ENCODE peak calls at places on chromosomes 2 and 18, in eight cellular contexts. One of them, this sample, is unnamed.

GRCh38 chr2:84931384-84931821 is 25.9 kb downstream of the TMSB10 start:
- DNase-seq in CD8-positive, alpha-beta memory T cell: no peak
- DNase-seq in aorta: no peak
- DNase-seq in A549: no peak
- DNase-seq in stimulated activated naive CD4-positive, alpha-beta T cell: no peak
- DNase-seq in RCC 7860: no peak
- DNase-seq in left colon: no peak
- DNase-seq in NCI-H2171 treated with DMSO at 0.1 percent for 48 hours: no peak
- DNase-seq in this sample: no peak

GRCh38 chr18:10284571-10285282 is 169.7 kb upstream of the APCDD1 start:
- DNase-seq in CD8-positive, alpha-beta memory T cell: no peak
- DNase-seq in aorta: no peak
- DNase-seq in A549: no peak
- DNase-seq in stimulated activated naive CD4-positive, alpha-beta T cell: no peak
- DNase-seq in RCC 7860: no peak
- DNase-seq in left colon: no peak
- DNase-seq in NCI-H2171 treated with DMSO at 0.1 percent for 48 hours: no peak
- DNase-seq in this sample: no peak

GRCh38 chr2:8365331-8365910 is 316.4 kb upstream of the ID2 start:
- DNase-seq in CD8-positive, alpha-beta memory T cell: no peak
- DNase-seq in aorta: no peak
- DNase-seq in A549: no peak
- DNase-seq in stimulated activated naive CD4-positive, alpha-beta T cell: no peak
- DNase-seq in RCC 7860: no peak
- DNase-seq in left colon: no peak
- DNase-seq in NCI-H2171 treated with DMSO at 0.1 percent for 48 hours: no peak
- DNase-seq in this sample: no peak

GRCh38 chr2:118010470-118010869 is 3.4 kb downstream of the CCDC93 start:
- DNase-seq in CD8-positive, alpha-beta memory T cell: no peak
- DNase-seq in aorta: no peak
- DNase-seq in A549: no peak
- DNase-seq in stimulated activated naive CD4-positive, alpha-beta T cell: no peak
- DNase-seq in RCC 7860: no peak
- DNase-seq in left colon: no peak
- DNase-seq in NCI-H2171 treated with DMSO at 0.1 percent for 48 hours: no peak
- DNase-seq in this sample: no peak

GRCh38 chr18:8908792-8909510 is 193.5 kb upstream of the NDUFV2 start:
- DNase-seq in CD8-positive, alpha-beta memory T cell: no peak
- DNase-seq in aorta: no peak
- DNase-seq in A549: no peak
- DNase-seq in stimulated activated naive CD4-positive, alpha-beta T cell: no peak
- DNase-seq in RCC 7860: no peak
- DNase-seq in left colon: no peak
- DNase-seq in NCI-H2171 treated with DMSO at 0.1 percent for 48 hours: no peak
- DNase-seq in this sample: no peak

GRCh38 chr18:79068299-79068945 is 772 bp upstream of the ATP9B start:
- DNase-seq in CD8-positive, alpha-beta memory T cell: no peak
- DNase-seq in aorta: no peak
- DNase-seq in A549: no peak
- DNase-seq in stimulated activated naive CD4-positive, alpha-beta T cell: peak; percentile 90
- DNase-seq in RCC 7860: no peak
- DNase-seq in left colon: peak; percentile 28
- DNase-seq in NCI-H2171 treated with DMSO at 0.1 percent for 48 hours: no peak
- DNase-seq in this sample: no peak

GRCh38 chr2:170739048-170739447 is 23.9 kb downstream of the SP5 start:
- DNase-seq in CD8-positive, alpha-beta memory T cell: no peak
- DNase-seq in aorta: no peak
- DNase-seq in A549: peak; percentile 60
- DNase-seq in stimulated activated naive CD4-positive, alpha-beta T cell: no peak
- DNase-seq in RCC 7860: peak; percentile 96
- DNase-seq in left colon: no peak
- DNase-seq in NCI-H2171 treated with DMSO at 0.1 percent for 48 hours: no peak
- DNase-seq in this sample: peak; percentile 90

GRCh38 chr2:69946351-69947077 is 14.9 kb downstream of the ASPRV1 start:
- DNase-seq in CD8-positive, alpha-beta memory T cell: peak; percentile 58
- DNase-seq in aorta: no peak
- DNase-seq in A549: peak; percentile 69
- DNase-seq in stimulated activated naive CD4-positive, alpha-beta T cell: peak; percentile 43
- DNase-seq in RCC 7860: peak; percentile 33
- DNase-seq in left colon: no peak
- DNase-seq in NCI-H2171 treated with DMSO at 0.1 percent for 48 hours: no peak
- DNase-seq in this sample: peak; percentile 33

GRCh38 chr2:203534486-203535077 is 519 bp downstream of the RAPH1 start:
- DNase-seq in CD8-positive, alpha-beta memory T cell: peak; percentile 33
- DNase-seq in aorta: no peak
- DNase-seq in A549: peak; percentile 9
- DNase-seq in stimulated activated naive CD4-positive, alpha-beta T cell: peak; percentile 44
- DNase-seq in RCC 7860: no peak
- DNase-seq in left colon: no peak
- DNase-seq in NCI-H2171 treated with DMSO at 0.1 percent for 48 hours: peak; percentile 31
- DNase-seq in this sample: peak; percentile 28

GRCh38 chr2:226544581-226545210 is 254.9 kb downstream of the IRS1 start:
- DNase-seq in CD8-positive, alpha-beta memory T cell: no peak
- DNase-seq in aorta: no peak
- DNase-seq in A549: no peak
- DNase-seq in stimulated activated naive CD4-positive, alpha-beta T cell: no peak
- DNase-seq in RCC 7860: peak; percentile 49
- DNase-seq in left colon: no peak
- DNase-seq in NCI-H2171 treated with DMSO at 0.1 percent for 48 hours: no peak
- DNase-seq in this sample: no peak

GRCh38 chr2:196208915-196209314 is 37.5 kb upstream of the STK17B start:
- DNase-seq in CD8-positive, alpha-beta memory T cell: no peak
- DNase-seq in aorta: no peak
- DNase-seq in A549: no peak
- DNase-seq in stimulated activated naive CD4-positive, alpha-beta T cell: no peak
- DNase-seq in RCC 7860: no peak
- DNase-seq in left colon: no peak
- DNase-seq in NCI-H2171 treated with DMSO at 0.1 percent for 48 hours: no peak
- DNase-seq in this sample: no peak

GRCh38 chr18:69580107-69580506 is 179.4 kb downstream of the DOK6 start:
- DNase-seq in CD8-positive, alpha-beta memory T cell: no peak
- DNase-seq in aorta: no peak
- DNase-seq in A549: peak; percentile 6
- DNase-seq in stimulated activated naive CD4-positive, alpha-beta T cell: no peak
- DNase-seq in RCC 7860: no peak
- DNase-seq in left colon: no peak
- DNase-seq in NCI-H2171 treated with DMSO at 0.1 percent for 48 hours: no peak
- DNase-seq in this sample: no peak

GRCh38 chr2:23299796-23300195 is 85.2 kb upstream of the KLHL29 start:
- DNase-seq in CD8-positive, alpha-beta memory T cell: no peak
- DNase-seq in aorta: no peak
- DNase-seq in A549: no peak
- DNase-seq in stimulated activated naive CD4-positive, alpha-beta T cell: no peak
- DNase-seq in RCC 7860: no peak
- DNase-seq in left colon: no peak
- DNase-seq in NCI-H2171 treated with DMSO at 0.1 percent for 48 hours: no peak
- DNase-seq in this sample: no peak

GRCh38 chr2:211486-212184 is 52.2 kb downstream of the SH3YL1 start:
- DNase-seq in CD8-positive, alpha-beta memory T cell: no peak
- DNase-seq in aorta: no peak
- DNase-seq in A549: no peak
- DNase-seq in stimulated activated naive CD4-positive, alpha-beta T cell: no peak
- DNase-seq in RCC 7860: no peak
- DNase-seq in left colon: no peak
- DNase-seq in NCI-H2171 treated with DMSO at 0.1 percent for 48 hours: no peak
- DNase-seq in this sample: no peak

This sample was measured in ACHN.